ENCODE peak calls at places on chromosome 4, in seven cellular contexts. One of them, this sample, is unnamed.

GRCh38 chr4:26441110-26441509 is 49.2 kb downstream of the CCKAR start:
- DNase-seq in CD8-positive, alpha-beta T cell: no peak
- DNase-seq in foreskin fibroblast: peak
- DNase-seq in upper lobe of right lung: no peak
- DNase-seq in GM12864: no peak
- DNase-seq in suprapubic skin: no peak
- DNase-seq in astrocyte of the spinal cord: peak
- DNase-seq in this sample: no peak

GRCh38 chr4:2862528-2862927 is 18.9 kb downstream of the ADD1 start:
- DNase-seq in upper lobe of right lung: no peak
- DNase-seq in suprapubic skin: no peak
- DNase-seq in foreskin fibroblast: no peak
- DNase-seq in GM12864: no peak
- DNase-seq in CD8-positive, alpha-beta T cell: no peak
- DNase-seq in astrocyte of the spinal cord: peak
- DNase-seq in this sample: no peak

GRCh38 chr4:148026022-148026421 is 294.1 kb downstream of the ARHGAP10 start:
- DNase-seq in upper lobe of right lung: no peak
- DNase-seq in astrocyte of the spinal cord: peak
- DNase-seq in GM12864: no peak
- DNase-seq in foreskin fibroblast: peak
- DNase-seq in CD8-positive, alpha-beta T cell: no peak
- DNase-seq in suprapubic skin: no peak
- DNase-seq in this sample: no peak

GRCh38 chr4:114072781-114073180 is 93.3 kb upstream of the ARSJ start:
- DNase-seq in astrocyte of the spinal cord: no peak
- DNase-seq in CD8-positive, alpha-beta T cell: no peak
- DNase-seq in suprapubic skin: no peak
- DNase-seq in GM12864: no peak
- DNase-seq in upper lobe of right lung: no peak
- DNase-seq in foreskin fibroblast: no peak
- DNase-seq in this sample: no peak

GRCh38 chr4:178196751-178197150 is 754.5 kb upstream of the AGA start:
- DNase-seq in astrocyte of the spinal cord: no peak
- DNase-seq in foreskin fibroblast: no peak
- DNase-seq in suprapubic skin: no peak
- DNase-seq in CD8-positive, alpha-beta T cell: no peak
- DNase-seq in upper lobe of right lung: no peak
- DNase-seq in GM12864: no peak
- DNase-seq in this sample: no peak

GRCh38 chr4:150948069-150948468 is 67.0 kb downstream of the LRBA start:
- DNase-seq in suprapubic skin: no peak
- DNase-seq in upper lobe of right lung: no peak
- DNase-seq in GM12864: no peak
- DNase-seq in foreskin fibroblast: no peak
- DNase-seq in CD8-positive, alpha-beta T cell: no peak
- DNase-seq in astrocyte of the spinal cord: no peak
- DNase-seq in this sample: no peak

GRCh38 chr4:82606622-82607021 is 44.8 kb upstream of the TMEM150C start:
- DNase-seq in foreskin fibroblast: no peak
- DNase-seq in GM12864: no peak
- DNase-seq in upper lobe of right lung: no peak
- DNase-seq in astrocyte of the spinal cord: no peak
- DNase-seq in suprapubic skin: no peak
- DNase-seq in CD8-positive, alpha-beta T cell: no peak
- DNase-seq in this sample: no peak

GRCh38 chr4:158161561-158162354 is 11.1 kb downstream of the GASK1B start:
- DNase-seq in GM12864: no peak
- DNase-seq in upper lobe of right lung: no peak
- DNase-seq in foreskin fibroblast: peak
- DNase-seq in CD8-positive, alpha-beta T cell: no peak
- DNase-seq in astrocyte of the spinal cord: peak
- DNase-seq in suprapubic skin: no peak
- DNase-seq in this sample: no peak

GRCh38 chr4:15805583-15806517 is 27.7 kb downstream of the CD38 start:
- DNase-seq in suprapubic skin: no peak
- DNase-seq in astrocyte of the spinal cord: peak
- DNase-seq in GM12864: peak
- DNase-seq in upper lobe of right lung: no peak
- DNase-seq in CD8-positive, alpha-beta T cell: peak
- DNase-seq in foreskin fibroblast: peak
- DNase-seq in this sample: no peak

GRCh38 chr4:39025552-39026085 is 6.6 kb downstream of the TMEM156 start:
- DNase-seq in upper lobe of right lung: no peak
- DNase-seq in suprapubic skin: no peak
- DNase-seq in astrocyte of the spinal cord: peak
- DNase-seq in CD8-positive, alpha-beta T cell: no peak
- DNase-seq in GM12864: no peak
- DNase-seq in foreskin fibroblast: no peak
- DNase-seq in this sample: no peak

GRCh38 chr4:26484032-26484515 is 6.2 kb downstream of the CCKAR start:
- DNase-seq in CD8-positive, alpha-beta T cell: no peak
- DNase-seq in GM12864: no peak
- DNase-seq in astrocyte of the spinal cord: no peak
- DNase-seq in upper lobe of right lung: no peak
- DNase-seq in suprapubic skin: no peak
- DNase-seq in foreskin fibroblast: peak
- DNase-seq in this sample: no peak

GRCh38 chr4:21476753-21477152 is 471.8 kb downstream of the KCNIP4 start:
- DNase-seq in CD8-positive, alpha-beta T cell: no peak
- DNase-seq in astrocyte of the spinal cord: peak
- DNase-seq in foreskin fibroblast: no peak
- DNase-seq in upper lobe of right lung: no peak
- DNase-seq in GM12864: no peak
- DNase-seq in suprapubic skin: no peak
- DNase-seq in this sample: no peak

GRCh38 chr4:40842725-40843401 is 93.1 kb downstream of the NSUN7 start:
- DNase-seq in suprapubic skin: no peak
- DNase-seq in upper lobe of right lung: no peak
- DNase-seq in astrocyte of the spinal cord: no peak
- DNase-seq in foreskin fibroblast: no peak
- DNase-seq in GM12864: no peak
- DNase-seq in CD8-positive, alpha-beta T cell: no peak
- DNase-seq in this sample: no peak

GRCh38 chr4:156128616-156129015 is 174.9 kb upstream of the CTSO start:
- DNase-seq in suprapubic skin: no peak
- DNase-seq in GM12864: no peak
- DNase-seq in astrocyte of the spinal cord: no peak
- DNase-seq in upper lobe of right lung: no peak
- DNase-seq in CD8-positive, alpha-beta T cell: no peak
- DNase-seq in foreskin fibroblast: no peak
- DNase-seq in this sample: no peak

GRCh38 chr4:75724867-75725724 is 719 bp downstream of the USO1 start:
- DNase-seq in suprapubic skin: peak
- DNase-seq in GM12864: peak
- DNase-seq in upper lobe of right lung: peak
- DNase-seq in CD8-positive, alpha-beta T cell: peak
- DNase-seq in astrocyte of the spinal cord: peak
- DNase-seq in foreskin fibroblast: peak
- DNase-seq in this sample: peak

GRCh38 chr4:16131293-16131692 is 47.5 kb upstream of the PROM1 start:
- DNase-seq in foreskin fibroblast: no peak
- DNase-seq in suprapubic skin: no peak
- DNase-seq in upper lobe of right lung: no peak
- DNase-seq in GM12864: no peak
- DNase-seq in CD8-positive, alpha-beta T cell: no peak
- DNase-seq in astrocyte of the spinal cord: no peak
- DNase-seq in this sample: no peak

GRCh38 chr4:8156617-8157016 is 2.0 kb downstream of the ABLIM2 start:
- DNase-seq in astrocyte of the spinal cord: no peak
- DNase-seq in foreskin fibroblast: no peak
- DNase-seq in suprapubic skin: no peak
- DNase-seq in CD8-positive, alpha-beta T cell: no peak
- DNase-seq in upper lobe of right lung: no peak
- DNase-seq in GM12864: no peak
- DNase-seq in this sample: no peak

GRCh38 chr4:38365748-38366310 is 298.2 kb upstream of the KLF3 start:
- DNase-seq in GM12864: no peak
- DNase-seq in CD8-positive, alpha-beta T cell: no peak
- DNase-seq in astrocyte of the spinal cord: no peak
- DNase-seq in foreskin fibroblast: no peak
- DNase-seq in suprapubic skin: no peak
- DNase-seq in upper lobe of right lung: no peak
- DNase-seq in this sample: no peak

GRCh38 chr4:95949136-95949765 is 109.4 kb downstream of the PDHA2 start:
- DNase-seq in suprapubic skin: no peak
- DNase-seq in foreskin fibroblast: no peak
- DNase-seq in upper lobe of right lung: no peak
- DNase-seq in CD8-positive, alpha-beta T cell: no peak
- DNase-seq in astrocyte of the spinal cord: peak
- DNase-seq in GM12864: no peak
- DNase-seq in this sample: no peak

GRCh38 chr4:140150636-140150885 is 3.4 kb downstream of the MAML3 start:
- DNase-seq in suprapubic skin: peak
- DNase-seq in upper lobe of right lung: no peak
- DNase-seq in foreskin fibroblast: no peak
- DNase-seq in GM12864: no peak
- DNase-seq in CD8-positive, alpha-beta T cell: no peak
- DNase-seq in astrocyte of the spinal cord: no peak
- DNase-seq in this sample: no peak

GRCh38 chr4:94419956-94420355 is 31.8 kb upstream of the PDLIM5 start:
- DNase-seq in foreskin fibroblast: peak
- DNase-seq in astrocyte of the spinal cord: no peak
- DNase-seq in GM12864: no peak
- DNase-seq in CD8-positive, alpha-beta T cell: no peak
- DNase-seq in suprapubic skin: no peak
- DNase-seq in upper lobe of right lung: no peak
- DNase-seq in this sample: no peak

GRCh38 chr4:111066447-111066846 is 443.6 kb upstream of the PITX2 start:
- DNase-seq in foreskin fibroblast: peak
- DNase-seq in suprapubic skin: no peak
- DNase-seq in upper lobe of right lung: no peak
- DNase-seq in astrocyte of the spinal cord: peak
- DNase-seq in GM12864: no peak
- DNase-seq in CD8-positive, alpha-beta T cell: no peak
- DNase-seq in this sample: no peak

GRCh38 chr4:89469930-89470375 is 162.4 kb upstream of the GPRIN3 start:
- DNase-seq in astrocyte of the spinal cord: peak
- DNase-seq in upper lobe of right lung: no peak
- DNase-seq in CD8-positive, alpha-beta T cell: no peak
- DNase-seq in foreskin fibroblast: peak
- DNase-seq in GM12864: peak
- DNase-seq in suprapubic skin: no peak
- DNase-seq in this sample: no peak

GRCh38 chr4:106019771-106020170 is 124.5 kb downstream of the NPNT start:
- DNase-seq in astrocyte of the spinal cord: peak
- DNase-seq in suprapubic skin: no peak
- DNase-seq in GM12864: no peak
- DNase-seq in foreskin fibroblast: peak
- DNase-seq in upper lobe of right lung: no peak
- DNase-seq in CD8-positive, alpha-beta T cell: no peak
- DNase-seq in this sample: no peak

GRCh38 chr4:82500106-82500738 is 61.6 kb downstream of the TMEM150C start:
- DNase-seq in GM12864: no peak
- DNase-seq in suprapubic skin: no peak
- DNase-seq in foreskin fibroblast: peak
- DNase-seq in astrocyte of the spinal cord: no peak
- DNase-seq in CD8-positive, alpha-beta T cell: no peak
- DNase-seq in upper lobe of right lung: no peak
- DNase-seq in this sample: no peak

DNA sequence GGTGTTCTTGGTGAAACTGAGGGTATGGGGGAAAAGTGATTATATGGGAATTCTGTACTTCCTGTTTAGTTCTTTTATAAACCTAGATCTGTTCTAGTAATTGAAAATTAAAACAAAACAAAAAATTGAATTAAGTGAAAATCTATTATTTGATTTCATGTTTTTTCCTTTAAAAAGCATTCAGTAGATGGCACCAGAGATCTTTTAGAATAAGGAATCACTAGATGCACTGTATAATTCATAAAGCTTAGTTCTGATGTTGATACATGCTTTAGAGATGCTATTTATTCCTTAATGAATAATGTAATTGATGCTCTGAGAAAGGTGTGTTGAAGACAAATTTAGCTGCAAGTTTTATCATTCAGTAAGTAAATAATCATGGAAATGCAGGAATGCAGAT is 87.3 kb downstream of the LCORL start:
- DNase-seq in astrocyte of the spinal cord: no peak
- DNase-seq in CD8-positive, alpha-beta T cell: no peak
- DNase-seq in upper lobe of right lung: no peak
- DNase-seq in suprapubic skin: no peak
- DNase-seq in foreskin fibroblast: no peak
- DNase-seq in GM12864: no peak
- DNase-seq in this sample: no peak
- TF ChIP-seq CTCF in astrocyte of the spinal cord: peak
- TF ChIP-seq CTCF in CD8-positive, alpha-beta T cell: no peak
- TF ChIP-seq CTCF in upper lobe of right lung: no peak
- TF ChIP-seq CTCF in suprapubic skin: no peak
- TF ChIP-seq CTCF in foreskin fibroblast: no peak
- TF ChIP-seq CTCF in GM12864: no peak
- TF ChIP-seq CTCF in this sample: no peak

GRCh38 chr4:42234817-42235216 is 82.4 kb upstream of the BEND4 start:
- DNase-seq in upper lobe of right lung: no peak
- DNase-seq in CD8-positive, alpha-beta T cell: no peak
- DNase-seq in astrocyte of the spinal cord: no peak
- DNase-seq in GM12864: no peak
- DNase-seq in foreskin fibroblast: no peak
- DNase-seq in suprapubic skin: no peak
- DNase-seq in this sample: no peak

GRCh38 chr4:42237451-42237850 is 85.0 kb upstream of the BEND4 start:
- DNase-seq in CD8-positive, alpha-beta T cell: no peak
- DNase-seq in GM12864: no peak
- DNase-seq in upper lobe of right lung: no peak
- DNase-seq in foreskin fibroblast: no peak
- DNase-seq in suprapubic skin: no peak
- DNase-seq in astrocyte of the spinal cord: no peak
- DNase-seq in this sample: no peak

GRCh38 chr4:42237010-42237409 is 84.6 kb upstream of the BEND4 start:
- DNase-seq in GM12864: no peak
- DNase-seq in foreskin fibroblast: no peak
- DNase-seq in upper lobe of right lung: no peak
- DNase-seq in suprapubic skin: no peak
- DNase-seq in astrocyte of the spinal cord: no peak
- DNase-seq in CD8-positive, alpha-beta T cell: no peak
- DNase-seq in this sample: no peak
- TF ChIP-seq CTCF in GM12864: no peak
- TF ChIP-seq CTCF in foreskin fibroblast: no peak
- TF ChIP-seq CTCF in upper lobe of right lung: no peak
- TF ChIP-seq CTCF in suprapubic skin: no peak
- TF ChIP-seq CTCF in astrocyte of the spinal cord: no peak
- TF ChIP-seq CTCF in CD8-positive, alpha-beta T cell: no peak
- TF ChIP-seq CTCF in this sample: no peak

GRCh38 chr4:46329118-46329976 is 60.6 kb downstream of the GABRA2 start:
- DNase-seq in upper lobe of right lung: no peak
- DNase-seq in astrocyte of the spinal cord: peak
- DNase-seq in suprapubic skin: no peak
- DNase-seq in foreskin fibroblast: no peak
- DNase-seq in CD8-positive, alpha-beta T cell: no peak
- DNase-seq in GM12864: no peak
- DNase-seq in this sample: no peak
- TF ChIP-seq CTCF in upper lobe of right lung: no peak
- TF ChIP-seq CTCF in astrocyte of the spinal cord: peak
- TF ChIP-seq CTCF in suprapubic skin: peak
- TF ChIP-seq CTCF in foreskin fibroblast: no peak
- TF ChIP-seq CTCF in CD8-positive, alpha-beta T cell: no peak
- TF ChIP-seq CTCF in GM12864: peak
- TF ChIP-seq CTCF in this sample: no peak

DNA sequence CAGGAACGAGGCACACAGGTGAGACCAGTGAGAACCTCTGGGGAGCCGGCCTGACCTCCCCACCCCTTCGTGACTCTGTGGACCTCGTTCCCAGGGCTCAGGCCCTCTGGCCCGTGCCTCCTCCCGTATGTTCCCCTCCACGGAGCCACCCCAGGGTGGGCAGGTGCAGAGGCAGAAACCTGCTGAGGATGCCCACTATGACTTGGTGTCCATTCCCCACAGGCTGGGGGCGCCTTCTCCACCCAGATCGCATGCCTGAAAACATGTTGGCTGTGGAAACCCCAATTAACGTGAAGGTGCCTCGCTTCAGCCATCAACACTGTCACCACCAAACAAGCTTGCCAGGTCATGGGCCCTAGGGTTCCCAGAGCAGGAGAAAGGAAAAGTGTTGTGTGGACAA is 27.0 kb downstream of the BLOC1S4 start:
- DNase-seq in GM12864: no peak
- DNase-seq in astrocyte of the spinal cord: no peak
- DNase-seq in CD8-positive, alpha-beta T cell: no peak
- DNase-seq in suprapubic skin: no peak
- DNase-seq in upper lobe of right lung: peak
- DNase-seq in foreskin fibroblast: no peak
- DNase-seq in this sample: no peak
- TF ChIP-seq CTCF in GM12864: no peak
- TF ChIP-seq CTCF in astrocyte of the spinal cord: no peak
- TF ChIP-seq CTCF in CD8-positive, alpha-beta T cell: no peak
- TF ChIP-seq CTCF in suprapubic skin: no peak
- TF ChIP-seq CTCF in upper lobe of right lung: no peak
- TF ChIP-seq CTCF in foreskin fibroblast: no peak
- TF ChIP-seq CTCF in this sample: no peak

This sample was measured in activated B cell treated with CpG ODN at 0.5 μM for 24 hours.